ENCODE peak calls at places on chromosomes 3 and 15, in six cellular contexts. Y is stimulated activated CD8-positive, alpha-beta memory T cell treated with anti-CD3 and anti-CD28 coated beads, Interleukin-15, amount 100 ng/mL, for 24 hours; K is OCI-LY7; I is ureter; H is GM06990; W is GM12865. N is an unnamed sample.
A peak's percentile ranks its signal among the peaks of the same experiment; 100 is the strongest.

GRCh38 chr15:100988297-100988696 is 69.1 kb downstream of the LRRK1 start:
- DNase-seq in Y (no peak), K (no peak), H (no peak), W (no peak), I (no peak), N (no peak)

GRCh38 chr15:89136818-89137772 is 48.8 kb downstream of the ABHD2 start:
- DNase-seq in I (no peak), Y (no peak), H (no peak), K (no peak), W (no peak), N (peak; percentile 43)

GRCh38 chr3:112682361-112682760 is 41.4 kb upstream of the CCDC80 start:
- DNase-seq in I (no peak), Y (no peak), H (no peak), W (no peak), K (no peak), N (no peak)

GRCh38 chr3:46006646-46007045 is 11.0 kb upstream of the FYCO1 start:
- DNase-seq in K (no peak), I (no peak), H (no peak), Y (no peak), W (no peak), N (no peak)

GRCh38 chr3:70861855-70862254 is 549.4 kb upstream of the MDFIC2 start:
- DNase-seq in I (no peak), W (no peak), K (no peak), H (no peak), Y (no peak), N (peak; percentile 24)

GRCh38 chr3:159914421-159914820 is 74.2 kb upstream of the IL12A start:
- DNase-seq in K (no peak), W (no peak), H (no peak), Y (no peak), I (no peak), N (no peak)

GRCh38 chr15:99426431-99427105 is 139.2 kb upstream of the MEF2A start:
- DNase-seq in H (no peak), I (no peak), K (no peak), W (no peak), Y (no peak), N (no peak)

GRCh38 chr15:66254364-66255292 is 1.1 kb upstream of the MEGF11 start:
- DNase-seq in K (no peak), W (no peak), H (no peak), Y (no peak), I (no peak), N (no peak)

GRCh38 chr15:89457086-89457485 is 39.3 kb downstream of the RHCG start:
- DNase-seq in I (no peak), K (peak; percentile 84), W (peak; percentile 62), H (no peak), Y (no peak), N (no peak)

GRCh38 chr3:193932576-193932975 is 203.4 kb upstream of the HES1 start:
- DNase-seq in K (no peak), H (no peak), W (no peak), Y (no peak), I (no peak), N (no peak)

GRCh38 chr3:67324554-67324953 is 326.4 kb downstream of the KBTBD8 start:
- DNase-seq in Y (no peak), K (no peak), H (no peak), I (no peak), W (no peak), N (no peak)

GRCh38 chr3:35305406-35305805 is 333.9 kb upstream of the ARPP21 start:
- DNase-seq in I (no peak), K (no peak), H (no peak), Y (no peak), W (no peak), N (no peak)

GRCh38 chr15:74176262-74177208 is 3.0 kb downstream of the ISLR start:
- DNase-seq in W (no peak), H (no peak), K (no peak), Y (no peak), I (no peak), N (no peak)

N was measured in heart right ventricle.